ENCODE peak calls at places on chromosomes 6 and 20, in eight cellular contexts. C is MM.1S, P is hepatocyte, D is esophagus squamous epithelium, F is HCT116, G is GM23248, S is neural progenitor cell, T is right atrium auricular region. K is an unnamed sample.

GRCh38 chr6:18260448-18261106 is 3.8 kb downstream of the DEK start:
- DNase-seq in C (peak; percentile 29), P (no peak), D (no peak), F (no peak), G (peak; percentile 70), S (no peak), T (no peak), K (peak; percentile 61)

GRCh38 chr20:53599910-53600632 is 6.4 kb upstream of the ZNF217 start:
- DNase-seq in C (no peak), P (no peak), D (no peak), F (no peak), G (no peak), S (no peak), T (peak; percentile 28), K (peak; percentile 30)

GRCh38 chr20:33272155-33272873 is 10.7 kb upstream of the BPIFB1 start:
- DNase-seq in C (no peak), P (no peak), D (no peak), F (no peak), G (no peak), S (no peak), T (no peak), K (peak; percentile 10)

GRCh38 chr6:36120539-36120938 is 9.8 kb upstream of the MAPK13 start:
- DNase-seq in C (peak; percentile 36), P (no peak), D (no peak), F (no peak), G (no peak), S (no peak), T (no peak), K (no peak)

GRCh38 chr20:38935285-38935684 is 9.1 kb downstream of the FAM83D start:
- DNase-seq in C (no peak), P (no peak), D (no peak), F (no peak), G (peak; percentile 30), S (no peak), T (no peak), K (no peak)

GRCh38 chr6:130377371-130377770 is 11.6 kb downstream of the TMEM200A start:
- DNase-seq in C (no peak), P (no peak), D (no peak), F (no peak), G (peak; percentile 27), S (no peak), T (no peak), K (no peak)

GRCh38 chr6:43268348-43268685 is 25.0 kb downstream of the TTBK1 start:
- DNase-seq in C (no peak), P (no peak), D (no peak), F (no peak), G (peak; percentile 23), S (no peak), T (no peak), K (no peak)

GRCh38 chr20:52747736-52748135 is 224.4 kb upstream of the TSHZ2 start:
- DNase-seq in C (peak; percentile 13), P (peak; percentile 13), D (no peak), F (no peak), G (peak; percentile 53), S (peak; percentile 58), T (no peak), K (peak; percentile 53)

GRCh38 chr6:25331085-25331685 is 52.0 kb downstream of the CARMIL1 start:
- DNase-seq in C (no peak), P (no peak), D (no peak), F (no peak), G (peak; percentile 60), S (no peak), T (no peak), K (no peak)

GRCh38 chr6:111844921-111845320 is 28.3 kb downstream of the FYN start:
- DNase-seq in C (peak; percentile 13), P (no peak), D (no peak), F (no peak), G (no peak), S (peak; percentile 67), T (no peak), K (peak; percentile 82)

GRCh38 chr6:26195924-26196845 is 109.0 kb downstream of the HFE start:
- DNase-seq in C (peak; percentile 77), P (no peak), D (no peak), F (no peak), G (peak; percentile 52), S (peak; percentile 48), T (no peak), K (peak; percentile 76)

GRCh38 chr6:108983151-108983550 is 111.5 kb downstream of the SESN1 start:
- DNase-seq in C (no peak), P (no peak), D (no peak), F (no peak), G (no peak), S (no peak), T (no peak), K (no peak)

GRCh38 chr6:38484656-38485055 is 155.1 kb downstream of the BTBD9 start:
- DNase-seq in C (no peak), P (no peak), D (no peak), F (no peak), G (no peak), S (no peak), T (no peak), K (no peak)
- H3K9me3 ChIP-seq in C (no peaks in the 10 kb centered on the region), P (no peaks in the 10 kb centered on the region), D (no peaks in the 10 kb centered on the region), F (no peaks in the 10 kb centered on the region), G (no peaks in the 10 kb centered on the region), S (no peaks in the 10 kb centered on the region), T (no peaks in the 10 kb centered on the region), K (no peaks in the 10 kb centered on the region)

GRCh38 chr6:169073311-169073710 is 180.3 kb downstream of the THBS2 start:
- DNase-seq in C (no peak), P (no peak), D (no peak), F (no peak), G (peak; percentile 52), S (no peak), T (no peak), K (no peak)

GRCh38 chr6:169072127-169073042 is 181.3 kb downstream of the THBS2 start:
- DNase-seq in C (no peak), P (no peak), D (no peak), F (no peak), G (no peak), S (no peak), T (no peak), K (no peak)

GRCh38 chr6:169071394-169071793 is 182.3 kb downstream of the THBS2 start:
- DNase-seq in C (no peak), P (no peak), D (no peak), F (no peak), G (no peak), S (no peak), T (no peak), K (no peak)

GRCh38 chr6:169070506-169071176 is 183.0 kb downstream of the THBS2 start:
- DNase-seq in C (no peak), P (peak; percentile 80), D (no peak), F (peak; percentile 88), G (peak; percentile 100), S (no peak), T (peak; percentile 94), K (no peak)

GRCh38 chr6:169069361-169069760 is 184.3 kb downstream of the THBS2 start:
- DNase-seq in C (no peak), P (no peak), D (no peak), F (no peak), G (no peak), S (no peak), T (no peak), K (no peak)
- H3K27ac ChIP-seq in C (no peak overlapping the region), P (no peak overlapping the region), D (peak overlapping the region; percentile 64), F (no peak overlapping the region), G (peak overlapping the region; percentile 86), S (no peak overlapping the region), T (no peak overlapping the region), K (no peak overlapping the region)

GRCh38 chr6:139265512-139266190 is 26.1 kb downstream of the TXLNB start:
- DNase-seq in C (no peak), P (no peak), D (no peak), F (no peak), G (no peak), S (no peak), T (no peak), K (no peak)

GRCh38 chr6:139270249-139270648 is 21.5 kb downstream of the TXLNB start:
- DNase-seq in C (no peak), P (no peak), D (no peak), F (no peak), G (no peak), S (no peak), T (no peak), K (no peak)

DNA sequence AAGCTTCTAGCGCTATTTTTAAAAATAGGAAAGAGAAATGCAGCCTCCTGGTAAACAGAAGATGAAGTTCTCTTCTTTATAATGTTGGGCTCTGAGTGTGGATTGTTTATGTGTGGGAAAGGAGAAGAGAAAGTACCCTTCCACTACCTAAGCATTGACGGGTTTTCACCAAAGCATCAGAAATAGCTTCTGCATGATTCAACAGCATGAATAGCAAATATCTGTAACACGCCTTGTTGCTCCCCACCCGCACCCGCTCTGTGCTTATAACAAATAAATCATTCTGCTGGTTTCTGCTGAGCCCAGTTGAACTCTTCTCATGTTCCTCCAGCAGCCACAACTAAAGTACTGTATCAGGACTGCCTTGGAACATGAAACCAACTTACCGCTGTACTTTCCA is 20.7 kb downstream of the TXLNB start:
- DNase-seq in C (no peak), P (no peak), D (no peak), F (no peak), G (no peak), S (no peak), T (no peak), K (no peak)
- H3K36me3 ChIP-seq in C (no peaks in the 10 kb centered on the region), P (no peaks in the 10 kb centered on the region), D (no peaks in the 10 kb centered on the region), F (no peaks in the 10 kb centered on the region), G (no peaks in the 10 kb centered on the region), S (no peaks in the 10 kb centered on the region), T (peaks cover 14% of the 10 kb centered on the region), K (no peaks in the 10 kb centered on the region)

DNA sequence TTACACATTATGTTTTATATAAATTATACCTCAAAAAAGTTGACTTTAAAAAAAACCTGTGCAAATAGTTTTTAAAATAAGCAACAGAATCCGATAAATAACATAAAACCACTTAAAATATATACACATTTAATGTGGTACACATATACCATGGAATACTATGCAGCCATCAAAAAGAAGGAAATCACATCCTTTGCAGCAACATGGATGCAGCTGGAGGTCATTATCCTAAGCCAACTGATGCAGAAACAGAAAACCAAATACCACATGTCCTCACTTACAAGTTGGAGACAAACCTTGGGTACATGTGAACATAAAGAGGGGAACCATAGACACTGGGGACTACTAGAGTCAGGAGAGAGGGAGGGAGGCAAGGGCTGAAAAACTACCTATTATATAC is 4.0 kb upstream of the DEFB121 start:
- DNase-seq in C (no peak), P (no peak), D (no peak), F (no peak), G (no peak), S (no peak), T (no peak), K (no peak)
- H3K9me3 ChIP-seq in C (no peaks in the 10 kb centered on the region), P (no peaks in the 10 kb centered on the region), D (no peaks in the 10 kb centered on the region), F (no peaks in the 10 kb centered on the region), G (no peaks in the 10 kb centered on the region), S (peaks cover 6% of the 10 kb centered on the region), T (no peaks in the 10 kb centered on the region), K (peaks cover 69% of the 10 kb centered on the region)

DNA sequence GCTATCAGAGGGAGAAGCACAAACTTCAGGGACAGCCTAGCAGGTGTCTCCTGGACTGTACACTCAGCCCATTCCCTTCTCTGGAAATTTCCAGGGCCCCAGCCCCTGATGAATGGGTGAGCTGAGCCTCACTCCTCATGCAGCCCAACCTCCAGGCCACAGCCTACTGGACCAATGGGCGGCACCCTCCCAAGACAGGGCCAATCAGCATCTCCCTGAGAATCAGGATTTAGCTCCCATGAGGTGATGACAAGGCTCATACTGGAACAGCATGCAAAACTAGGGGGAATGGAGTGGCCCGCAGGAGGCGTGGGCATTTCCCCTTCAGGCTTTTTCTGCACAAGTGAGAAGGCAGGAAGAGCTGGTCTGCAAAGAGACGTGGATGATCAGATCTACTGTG is 29.0 kb downstream of the NFATC2 start:
- DNase-seq in C (no peak), P (no peak), D (no peak), F (no peak), G (no peak), S (no peak), T (no peak), K (no peak)
- H3K27ac ChIP-seq in C (no peak overlapping the region), P (no peak overlapping the region), D (no peak overlapping the region), F (no peak overlapping the region), G (no peak overlapping the region), S (no peak overlapping the region), T (no peak overlapping the region), K (no peak overlapping the region)

GRCh38 chr20:48339986-48340884 is 487.6 kb downstream of the PREX1 start:
- DNase-seq in C (no peak), P (no peak), D (no peak), F (no peak), G (no peak), S (no peak), T (no peak), K (no peak)
- H3K36me3 ChIP-seq in C (no peaks in the 10 kb centered on the region), P (no peaks in the 10 kb centered on the region), D (no peaks in the 10 kb centered on the region), F (no peaks in the 10 kb centered on the region), G (no peaks in the 10 kb centered on the region), S (no peaks in the 10 kb centered on the region), T (no peaks in the 10 kb centered on the region), K (no peaks in the 10 kb centered on the region)

K was measured in endodermal cell.